ENCODE peak calls at places on chromosomes 7 and 10, in five cellular contexts. N, S, C, T and F are unnamed samples.

GRCh38 chr7:91710896-91711295 is 169.6 kb downstream of the MTERF1 start:
- DNase-seq in N (no peak), S (no peak), T (no peak), C (no peak), F (no peak)

GRCh38 chr10:30170814-30171213 is 111.4 kb upstream of the JCAD start:
- DNase-seq in S (no peak), N (no peak), C (no peak), T (no peak), F (no peak)

GRCh38 chr7:13044309-13044708 is 356.9 kb downstream of the ARL4A start:
- DNase-seq in T (no peak), S (no peak), C (no peak), N (no peak), F (peak)

GRCh38 chr7:100662377-100662776 is 6.1 kb upstream of the ACTL6B start:
- DNase-seq in T (no peak), N (no peak), C (no peak), S (no peak), F (no peak)

GRCh38 chr7:118573065-118573464 is 348.6 kb downstream of the ANKRD7 start:
- DNase-seq in T (no peak), C (no peak), S (no peak), N (no peak), F (no peak)

GRCh38 chr7:44046321-44047061 is 2.0 kb downstream of the DBNL start:
- DNase-seq in S (no peak), C (no peak), N (peak), T (no peak), F (no peak)

GRCh38 chr10:118698421-118698820 is 56.3 kb downstream of the CACUL1 start:
- DNase-seq in S (peak), C (peak), T (peak), N (peak), F (no peak)

GRCh38 chr7:156612930-156613329 is 27.6 kb upstream of the RNF32 start:
- DNase-seq in N (peak), C (no peak), S (no peak), T (peak), F (no peak)

GRCh38 chr10:32149257-32149955 is 93.2 kb upstream of the KIF5B start:
- DNase-seq in S (no peak), N (no peak), T (peak), C (no peak), F (no peak)

GRCh38 chr10:80462277-80462985 is 8.3 kb downstream of the TSPAN14 start:
- DNase-seq in N (no peak), S (no peak), T (no peak), C (no peak), F (no peak)

GRCh38 chr10:88114368-88114767 is 250.9 kb downstream of the PTEN start:
- DNase-seq in N (no peak), C (peak), T (peak), S (peak), F (peak)

GRCh38 chr7:137682596-137682995 is 164.2 kb downstream of the DGKI start:
- DNase-seq in N (no peak), S (no peak), T (no peak), C (no peak), F (no peak)

GRCh38 chr10:74672430-74672829 is 154.0 kb upstream of the KAT6B start:
- DNase-seq in S (no peak), N (no peak), C (no peak), T (no peak), F (no peak)

GRCh38 chr7:104923010-104923421 is 91.0 kb upstream of the KMT2E start:
- DNase-seq in S (peak), N (peak), C (peak), T (peak), F (peak)

GRCh38 chr10:63711866-63712716 is 190.9 kb downstream of the REEP3 start:
- DNase-seq in T (peak), N (no peak), S (peak), C (peak), F (no peak)

GRCh38 chr10:50988792-50989191 is 85.5 kb upstream of the PRKG1 start:
- DNase-seq in C (no peak), N (no peak), S (no peak), T (no peak), F (no peak)

GRCh38 chr10:77911535-77912123 is 14.9 kb downstream of the DLG5 start:
- DNase-seq in C (peak), N (no peak), T (no peak), S (no peak), F (no peak)

GRCh38 chr7:68309271-68309670 is 1289.0 kb upstream of the AUTS2 start:
- DNase-seq in T (no peak), S (no peak), C (no peak), N (no peak), F (no peak)

GRCh38 chr10:80674809-80675208 is 137.1 kb downstream of the SH2D4B start:
- DNase-seq in N (no peak), S (no peak), C (no peak), T (no peak), F (no peak)

GRCh38 chr10:104327745-104328635 is 10.3 kb downstream of the ITPRIP start:
- DNase-seq in T (no peak), S (no peak), C (no peak), N (no peak), F (peak)

GRCh38 chr7:157355784-157356511 is 19.1 kb downstream of the DNAJB6 start:
- DNase-seq in S (no peak), C (no peak), T (no peak), N (no peak), F (no peak)

GRCh38 chr7:121313220-121313792 is 15.5 kb upstream of the WNT16 start:
- DNase-seq in C (peak), S (no peak), T (no peak), N (no peak), F (no peak)

GRCh38 chr10:119860866-119861601 is 11.6 kb downstream of the MCMBP start:
- DNase-seq in S (no peak), N (no peak), C (no peak), T (no peak), F (no peak)

GRCh38 chr10:126841341-126841902 is 63.8 kb upstream of the DOCK1 start:
- DNase-seq in C (no peak), N (no peak), S (no peak), T (no peak), F (no peak)

GRCh38 chr7:93810571-93810970 is 80.0 kb downstream of the TFPI2 start:
- DNase-seq in N (no peak), T (no peak), C (no peak), S (no peak), F (no peak)

GRCh38 chr10:124705817-124706461 is 38.2 kb downstream of the FAM53B start:
- DNase-seq in N (no peak), T (no peak), S (no peak), C (no peak), F (no peak)

GRCh38 chr7:80659120-80660055 is 20.9 kb downstream of the CD36 start:
- DNase-seq in N (no peak), T (no peak), C (no peak), S (no peak), F (peak)

GRCh38 chr10:24872049-24872789 is 80.2 kb downstream of the PRTFDC1 start:
- DNase-seq in S (no peak), C (no peak), T (no peak), N (no peak), F (peak)

GRCh38 chr7:76358053-76358477 is 726 bp downstream of the YWHAG start:
- DNase-seq in C (peak), T (peak), N (no peak), S (peak), F (peak)

GRCh38 chr10:51653025-51653424 is 46.4 kb downstream of the CSTF2T start:
- DNase-seq in C (no peak), T (no peak), N (no peak), S (no peak), F (no peak)

GRCh38 chr7:47885309-47886000 is 62.8 kb downstream of the PKD1L1 start:
- DNase-seq in T (no peak), S (no peak), C (no peak), N (no peak), F (no peak)

GRCh38 chr7:128755816-128756476 is 16.8 kb downstream of the CALU start:
- DNase-seq in T (peak), S (no peak), C (no peak), N (no peak), F (no peak)

GRCh38 chr10:77532068-77532467 is 105.5 kb downstream of the KCNMA1 start:
- DNase-seq in T (no peak), S (no peak), C (no peak), N (no peak), F (no peak)

GRCh38 chr10:49610015-49610734 is at the start of gene SLC18A3:
- DNase-seq in S (peak), N (no peak), T (no peak), C (no peak), F (peak)